ENCODE peak calls at places on chromosomes 12 and 14, in four cellular contexts. M, F, B and U are unnamed samples.

GRCh38 chr12:57630891-57631433 is 2.0 kb downstream of the B4GALNT1 start:
- DNase-seq in M (no peak), F (no peak), B (no peak), U (no peak)

GRCh38 chr14:22391908-22392307 is 197.1 kb downstream of the DAD1 start:
- DNase-seq in B (peak; percentile 68), M (peak; percentile 52), F (peak; percentile 51), U (peak; percentile 34)

GRCh38 chr14:68282479-68283377 is 463.1 kb downstream of the RAD51B start:
- DNase-seq in F (no peak), M (no peak), B (no peak), U (no peak)

GRCh38 chr14:40398981-40399380 is 966.7 kb upstream of the FBXO33 start:
- DNase-seq in F (no peak), B (no peak), M (no peak), U (no peak)

GRCh38 chr12:5254703-5255102 is 177.2 kb upstream of the NTF3 start:
- DNase-seq in M (no peak), B (no peak), F (no peak), U (no peak)

GRCh38 chr14:35235840-35236239 is 56.3 kb upstream of the PSMA6 start:
- DNase-seq in F (no peak), B (no peak), M (no peak), U (no peak)

GRCh38 chr12:114562654-114563053 is 121.3 kb downstream of the TBX3 start:
- DNase-seq in B (no peak), M (no peak), F (no peak), U (no peak)

GRCh38 chr12:115335048-115335447 is 651.1 kb upstream of the TBX3 start:
- DNase-seq in B (no peak), F (no peak), M (no peak), U (no peak)

GRCh38 chr12:42143401-42144173 is 1.1 kb downstream of the GXYLT1 start:
- DNase-seq in F (no peak), M (no peak), B (no peak), U (peak; percentile 11)

GRCh38 chr14:64541971-64542838 is 1.7 kb downstream of the HSPA2 start:
- DNase-seq in M (no peak), F (no peak), B (no peak), U (no peak)

GRCh38 chr12:108147279-108147678 is 18.2 kb downstream of the WSCD2 start:
- DNase-seq in B (no peak), F (no peak), M (no peak), U (no peak)

GRCh38 chr14:69077841-69078240 is 75.1 kb downstream of the DCAF5 start:
- DNase-seq in B (peak; percentile 75), M (no peak), F (no peak), U (no peak)

GRCh38 chr12:79055926-79056674 is 191.5 kb downstream of the SYT1 start:
- DNase-seq in B (peak; percentile 77), M (no peak), F (no peak), U (no peak)

GRCh38 chr12:8819676-8819980 is 2.8 kb upstream of the A2ML1 start:
- DNase-seq in M (no peak), B (no peak), F (no peak), U (no peak)

GRCh38 chr14:31320216-31320615 is 100.1 kb downstream of the HEATR5A start:
- DNase-seq in F (no peak), B (no peak), M (peak; percentile 5), U (no peak)